ENCODE peak calls at places on chromosome 22, in nine cellular contexts. L, G, C, Y, S, V, T, O and D are unnamed samples.
A peak's percentile ranks its signal among the peaks of the same experiment; 100 is the strongest.

GRCh38 chr22:49202226-49202625 is 625.4 kb downstream of the BRD1 start:
- DNase-seq in C (no peak), O (no peak), V (no peak), G (no peak), S (no peak), L (no peak), T (peak; percentile 22), Y (no peak), D (no peak)

GRCh38 chr22:27716074-27716473 is 85.5 kb downstream of the MN1 start:
- DNase-seq in O (no peak), G (no peak), V (no peak), T (no peak), S (no peak), C (no peak), L (no peak), Y (no peak), D (no peak)

GRCh38 chr22:37242395-37242918 is 1.6 kb downstream of the RAC2 start:
- DNase-seq in Y (peak; percentile 71), G (no peak), V (no peak), S (peak; percentile 48), C (peak; percentile 93), T (peak; percentile 87), L (peak; percentile 46), O (peak; percentile 96), D (peak; percentile 68)

GRCh38 chr22:43118953-43119458 is 8.5 kb downstream of the BIK start:
- DNase-seq in S (no peak), Y (no peak), O (peak; percentile 68), G (no peak), L (no peak), C (no peak), T (no peak), V (no peak), D (peak; percentile 62)

GRCh38 chr22:19655399-19655798 is 58.9 kb upstream of the SEPTIN5 start:
- DNase-seq in C (no peak), V (no peak), O (no peak), L (no peak), S (no peak), G (no peak), Y (no peak), T (no peak), D (no peak)

GRCh38 chr22:32811788-32812187 is 10.3 kb downstream of the TIMP3 start:
- DNase-seq in S (peak; percentile 7), Y (no peak), G (no peak), C (no peak), O (no peak), V (peak; percentile 25), T (no peak), L (no peak), D (no peak)

GRCh38 chr22:49975543-49976389 is 15.2 kb downstream of the PIM3 start:
- DNase-seq in Y (peak; percentile 54), T (peak; percentile 78), O (no peak), V (no peak), L (no peak), G (peak; percentile 52), C (no peak), S (peak; percentile 28), D (peak; percentile 47)

GRCh38 chr22:46069518-46070214 is 80.7 kb upstream of the PPARA start:
- DNase-seq in T (no peak), Y (no peak), L (peak; percentile 93), G (no peak), V (peak; percentile 97), O (peak; percentile 90), S (peak; percentile 92), C (peak; percentile 91), D (peak; percentile 98)

GRCh38 chr22:33829549-33830280 is 90.6 kb downstream of the LARGE1 start:
- DNase-seq in O (no peak), S (no peak), C (no peak), L (no peak), Y (peak; percentile 83), T (no peak), V (no peak), G (peak; percentile 46), D (no peak)

GRCh38 chr22:40681451-40681850 is 2.2 kb downstream of the MCHR1 start:
- DNase-seq in V (no peak), Y (no peak), S (no peak), C (no peak), O (no peak), G (no peak), L (no peak), T (no peak), D (no peak)

GRCh38 chr22:41781508-41781906 is 19.0 kb upstream of the CCDC134 start:
- DNase-seq in C (no peak), V (no peak), S (no peak), L (no peak), T (no peak), O (no peak), Y (no peak), G (no peak), D (no peak)

GRCh38 chr22:41779889-41780505 is 20.5 kb upstream of the CCDC134 start:
- DNase-seq in Y (no peak), G (no peak), C (no peak), T (no peak), S (no peak), V (no peak), O (no peak), L (no peak), D (no peak)

GRCh38 chr22:41780714-41781507 is 19.6 kb upstream of the CCDC134 start:
- DNase-seq in T (peak; percentile 91), O (peak; percentile 85), C (peak; percentile 71), L (no peak), G (no peak), V (peak; percentile 33), S (peak; percentile 64), Y (peak; percentile 28), D (peak; percentile 62)

GRCh38 chr22:41782751-41783150 is 17.7 kb upstream of the CCDC134 start:
- DNase-seq in V (no peak), L (no peak), S (no peak), C (no peak), Y (no peak), O (no peak), G (no peak), T (no peak), D (no peak)

DNA sequence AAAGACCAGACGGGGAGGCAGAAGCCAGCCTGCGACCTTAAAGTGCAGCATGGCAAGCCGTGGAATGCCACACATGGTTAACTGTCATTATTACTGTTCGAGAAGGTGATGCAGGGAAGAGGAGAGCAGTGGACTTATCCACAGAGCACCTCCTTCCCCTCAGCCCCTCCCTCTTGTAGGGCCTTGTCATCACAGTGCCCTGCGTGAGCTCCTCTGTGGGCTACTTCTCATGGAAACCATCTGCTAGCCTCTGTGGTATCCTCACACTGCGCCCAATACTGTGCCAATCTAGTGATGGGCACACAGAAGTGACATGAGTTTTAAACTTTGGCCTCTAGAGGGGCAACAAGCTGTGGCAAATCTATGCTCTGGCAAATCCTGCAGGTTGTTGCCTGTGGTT is 18.2 kb upstream of the CCDC134 start:
- DNase-seq in O (no peak), Y (no peak), V (no peak), C (no peak), T (no peak), L (no peak), G (no peak), S (no peak), D (no peak)
- H3K4me3 ChIP-seq in O (peak overlapping the region; percentile 36), Y (no peak overlapping the region), V (no peak overlapping the region), C (no peak overlapping the region), T (no peak overlapping the region), L (no peak overlapping the region), G (no peak overlapping the region), S (no peak overlapping the region), D (no peak overlapping the region)

GRCh38 chr22:44195189-44195871 is 14.6 kb downstream of the PARVG start:
- DNase-seq in G (no peak), O (no peak), V (no peak), T (no peak), Y (no peak), S (no peak), C (peak; percentile 35), L (no peak), D (no peak)

GRCh38 chr22:44196241-44196640 is 15.5 kb downstream of the PARVG start:
- DNase-seq in Y (no peak), L (no peak), S (no peak), O (no peak), G (no peak), C (no peak), V (no peak), T (no peak), D (no peak)

GRCh38 chr22:44197271-44197670 is 16.5 kb downstream of the PARVG start:
- DNase-seq in L (no peak), V (no peak), C (no peak), S (no peak), G (no peak), O (no peak), Y (no peak), T (no peak), D (no peak)

GRCh38 chr22:44194569-44194968 is 13.8 kb downstream of the PARVG start:
- DNase-seq in T (no peak), G (no peak), C (no peak), V (no peak), Y (no peak), S (no peak), O (no peak), L (no peak), D (no peak)

DNA sequence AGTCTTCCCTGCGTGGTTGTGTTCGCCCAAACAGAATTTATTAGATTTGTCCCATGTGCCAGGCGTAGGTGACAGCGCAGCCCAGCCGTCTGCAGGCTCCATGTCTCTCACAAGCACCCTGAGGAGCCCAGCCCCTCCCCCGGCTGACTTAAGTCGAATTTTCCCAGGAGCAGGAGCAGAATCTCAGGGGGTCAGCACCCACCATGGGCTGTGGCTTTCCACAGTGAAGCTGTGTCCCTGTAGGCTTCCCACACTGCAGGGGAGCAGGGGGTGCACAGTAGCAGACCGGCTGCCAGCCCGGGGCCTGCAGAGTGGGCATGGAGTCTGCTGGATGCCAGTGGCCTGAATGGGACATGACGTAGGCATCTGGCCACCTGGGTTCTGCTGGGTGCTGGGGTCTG is 16.0 kb downstream of the PARVG start:
- DNase-seq in V (no peak), Y (no peak), S (no peak), L (no peak), T (no peak), O (no peak), C (no peak), G (no peak), D (no peak)
- H3K9ac ChIP-seq in V (no peak overlapping the region), Y (no peak overlapping the region), S (no peak overlapping the region), L (no peak overlapping the region), T (no peak overlapping the region), O (no peak overlapping the region), C (no peak overlapping the region), G (no peak overlapping the region), D (no peak overlapping the region)

DNA sequence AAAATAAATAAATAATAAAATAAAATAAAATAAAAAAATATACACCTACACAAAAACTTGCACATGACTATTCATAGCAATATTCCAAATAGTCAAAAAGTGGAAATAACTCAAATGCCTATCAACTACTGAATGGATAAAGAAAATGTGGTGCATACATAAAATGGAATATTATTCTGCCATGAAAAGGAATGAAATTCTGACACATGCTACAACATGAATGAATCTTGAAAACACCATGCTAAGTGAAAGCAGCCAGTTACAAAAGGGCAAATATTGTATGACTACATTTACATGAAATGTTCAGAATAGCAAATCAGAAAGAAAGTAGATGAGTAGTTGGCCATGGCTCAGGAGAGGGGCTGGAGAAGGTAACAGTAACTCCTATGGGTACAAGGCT is 46.3 kb downstream of the MICAL3 start:
- DNase-seq in V (no peak), T (no peak), S (no peak), L (no peak), G (no peak), O (no peak), C (no peak), Y (no peak), D (no peak)
- H3K4me1 ChIP-seq in V (peaks cover 15% of the 10 kb centered on the region), T (peaks cover 21% of the 10 kb centered on the region), S (peaks cover 30% of the 10 kb centered on the region), L (peaks cover 12% of the 10 kb centered on the region), G (peaks cover 14% of the 10 kb centered on the region), O (peaks cover 64% of the 10 kb centered on the region), C (peaks cover 21% of the 10 kb centered on the region), Y (peaks cover 2% of the 10 kb centered on the region), D (peaks cover 11% of the 10 kb centered on the region)

GRCh38 chr22:29306175-29306829 is at the start of gene GAS2L1:
- DNase-seq in V (peak; percentile 80), S (peak; percentile 94), G (peak; percentile 81), O (peak; percentile 65), Y (peak; percentile 92), L (peak; percentile 70), C (peak; percentile 59), T (peak; percentile 94), D (peak; percentile 90)
- H3K4me3 ChIP-seq in V (peak within 1 kb of the TSS; percentile 76), S (peak within 1 kb of the TSS; percentile 87), G (peak within 1 kb of the TSS; percentile 61), O (no peak within 1 kb of the TSS), Y (peak within 1 kb of the TSS; percentile 42), L (peak within 1 kb of the TSS; percentile 57), C (peak within 1 kb of the TSS; percentile 13), T (peak within 1 kb of the TSS; percentile 80), D (peak within 1 kb of the TSS; percentile 96)